ENCODE peak calls at places on chromosomes 5 and 9, in five cellular contexts. M, W, V, Z and U are unnamed samples.

GRCh38 chr5:94694671-94695070 is 76.2 kb downstream of the SLF1 start:
- DNase-seq in Z (no peak), V (no peak), M (no peak), W (no peak), U (no peak)

GRCh38 chr5:6862306-6862705 is 149.1 kb downstream of the TENT4A start:
- DNase-seq in W (no peak), M (no peak), Z (no peak), V (no peak), U (no peak)

GRCh38 chr5:115838885-115839518 is 2.4 kb downstream of the ATG12 start:
- DNase-seq in M (no peak), W (peak; percentile 61), Z (no peak), V (no peak), U (no peak)

GRCh38 chr5:153711755-153712154 is 221.3 kb downstream of the GRIA1 start:
- DNase-seq in M (no peak), W (no peak), V (no peak), Z (no peak), U (no peak)

GRCh38 chr5:169190860-169191259 is 110.1 kb downstream of the SLIT3 start:
- DNase-seq in V (no peak), W (no peak), M (no peak), Z (no peak), U (no peak)

GRCh38 chr5:111772456-111772855 is 15.5 kb upstream of the NREP start:
- DNase-seq in M (no peak), V (no peak), Z (no peak), W (peak; percentile 33), U (no peak)

GRCh38 chr5:969421-969839 is 39.2 kb upstream of the NKD2 start:
- DNase-seq in M (no peak), V (no peak), W (no peak), Z (no peak), U (no peak)

GRCh38 chr9:135494791-135495559 is 5.5 kb upstream of the MRPS2 start:
- DNase-seq in M (no peak), Z (no peak), W (no peak), V (peak; percentile 41), U (no peak)

GRCh38 chr9:124122321-124122720 is 110.8 kb downstream of the LHX2 start:
- DNase-seq in M (no peak), Z (no peak), W (no peak), V (no peak), U (no peak)

DNA sequence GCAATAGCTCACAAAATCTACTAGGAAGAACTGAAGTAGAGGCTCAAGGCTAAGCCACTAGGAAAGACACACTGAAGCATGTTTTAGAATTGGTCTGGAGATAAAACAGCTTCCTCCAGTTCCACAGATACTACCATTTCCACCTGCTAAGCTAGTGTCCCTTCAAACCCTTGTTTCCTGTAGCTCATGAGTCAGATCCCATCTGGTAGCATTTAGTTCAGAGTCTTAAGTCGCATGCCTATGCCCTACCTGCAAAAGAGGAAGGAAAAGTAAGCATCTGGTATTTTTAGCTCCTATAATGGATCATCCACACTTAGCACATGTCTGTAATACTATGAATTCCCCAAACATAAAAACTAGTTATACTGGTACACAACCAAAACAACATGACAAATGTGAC is 92.1 kb downstream of the CDKN2A start:
- DNase-seq in W (no peak), M (no peak), V (no peak), Z (no peak), U (no peak)
- H3K27ac ChIP-seq in W (no peak overlapping the region), M (no peak overlapping the region), V (no peak overlapping the region), Z (no peak overlapping the region), U (no peak overlapping the region)

GRCh38 chr9:69519470-69520240 is 152.5 kb downstream of the APBA1 start:
- DNase-seq in V (no peak), Z (no peak), M (no peak), W (no peak), U (no peak)
- TF ChIP-seq EP300 in V (no peak), Z (no peak), M (no peak), W (no peak), U (no peak)

GRCh38 chr9:133262226-133262625 is 12.8 kb downstream of the ABO start:
- DNase-seq in Z (no peak), V (no peak), W (no peak), M (no peak), U (no peak)

GRCh38 chr9:133261753-133262120 is 13.3 kb downstream of the ABO start:
- DNase-seq in W (no peak), M (no peak), V (no peak), Z (no peak), U (no peak)

GRCh38 chr9:133264235-133264764 is 10.7 kb downstream of the ABO start:
- DNase-seq in V (no peak), W (no peak), M (peak; percentile 16), Z (no peak), U (no peak)

GRCh38 chr9:133261103-133261752 is 13.8 kb downstream of the ABO start:
- DNase-seq in Z (no peak), M (no peak), W (no peak), V (no peak), U (no peak)

GRCh38 chr9:133263557-133263956 is 11.4 kb downstream of the ABO start:
- DNase-seq in W (no peak), M (no peak), Z (no peak), V (no peak), U (no peak)
- H3K27ac ChIP-seq in W (no peak overlapping the region), M (no peak overlapping the region), Z (no peak overlapping the region), V (no peak overlapping the region), U (no peak overlapping the region)

GRCh38 chr9:97860451-97861147 is 7.6 kb downstream of the FOXE1 start:
- DNase-seq in V (no peak), W (no peak), Z (no peak), M (no peak), U (no peak)

GRCh38 chr9:97858393-97858713 is 5.3 kb downstream of the FOXE1 start:
- DNase-seq in W (no peak), Z (no peak), V (no peak), M (no peak), U (no peak)

GRCh38 chr9:97857603-97858392 is 4.8 kb downstream of the FOXE1 start:
- DNase-seq in W (no peak), Z (no peak), M (no peak), V (no peak), U (no peak)

GRCh38 chr9:97859346-97859745 is 6.3 kb downstream of the FOXE1 start:
- DNase-seq in Z (no peak), W (no peak), M (no peak), V (no peak), U (no peak)

GRCh38 chr9:97858826-97859225 is 5.8 kb downstream of the FOXE1 start:
- DNase-seq in W (no peak), M (no peak), Z (no peak), V (no peak), U (no peak)
- TF ChIP-seq EP300 in W (no peak), M (no peak), Z (no peak), V (no peak), U (no peak)

GRCh38 chr9:99852617-99853016 is 30.9 kb downstream of the NR4A3 start:
- DNase-seq in V (no peak), M (no peak), Z (no peak), W (no peak), U (peak; percentile 12)

GRCh38 chr9:99851028-99851822 is 29.5 kb downstream of the NR4A3 start:
- DNase-seq in W (no peak), V (no peak), Z (no peak), M (no peak), U (peak; percentile 64)

GRCh38 chr9:99858087-99858486 is 36.4 kb downstream of the NR4A3 start:
- DNase-seq in Z (no peak), W (no peak), V (no peak), M (no peak), U (no peak)

GRCh38 chr9:99859395-99859980 is 37.8 kb downstream of the NR4A3 start:
- DNase-seq in Z (no peak), V (no peak), W (no peak), M (no peak), U (no peak)

GRCh38 chr9:99855467-99856176 is 33.9 kb downstream of the NR4A3 start:
- DNase-seq in W (no peak), Z (no peak), V (no peak), M (no peak), U (no peak)
- H3K27ac ChIP-seq in W (no peak overlapping the region), Z (no peak overlapping the region), V (no peak overlapping the region), M (no peak overlapping the region), U (no peak overlapping the region)